ENCODE peak calls at places on chromosomes 11 and 22, in six cellular contexts. C is OCI-LY7; G is effector memory CD4-positive, alpha-beta T cell; L is sigmoid colon; V is uterus; O is neuronal stem cell. D is an unnamed sample. For H3K4me1, the result is how much of the 10 kb centered on the place peaks cover.

GRCh38 chr11:91857194-91857593 is 367.4 kb upstream of the FAT3 start:
- DNase-seq in C (no peak), G (no peak), L (no peak), V (no peak), O (no peak), D (no peak)

GRCh38 chr22:31400023-31400397 is 606 bp downstream of the DRG1 start:
- DNase-seq in C (no peak), G (no peak), L (no peak), V (no peak), O (peak), D (no peak)

GRCh38 chr11:541433-541885 is 4.1 kb downstream of the LRRC56 start:
- DNase-seq in C (no peak), G (no peak), L (no peak), V (no peak), O (no peak), D (no peak)

GRCh38 chr11:28701760-28702449 is 593.7 kb downstream of the METTL15 start:
- DNase-seq in C (no peak), G (no peak), L (no peak), V (no peak), O (no peak), D (no peak)

GRCh38 chr11:102940714-102941588 is 14.6 kb downstream of the MMP13 start:
- DNase-seq in C (peak), G (no peak), L (no peak), V (peak), O (peak), D (no peak)

GRCh38 chr11:11432621-11433319 is 79.7 kb upstream of the CSNK2A3 start:
- DNase-seq in C (no peak), G (no peak), L (no peak), V (no peak), O (no peak), D (no peak)

GRCh38 chr11:41056892-41057569 is 402.4 kb downstream of the LRRC4C start:
- DNase-seq in C (no peak), G (no peak), L (peak), V (no peak), O (no peak), D (no peak)

GRCh38 chr11:112016765-112017356 is 8.3 kb upstream of the DLAT start:
- DNase-seq in C (no peak), G (no peak), L (no peak), V (no peak), O (peak), D (no peak)

GRCh38 chr22:43060213-43060612 is 29.0 kb downstream of the TTLL1 start:
- DNase-seq in C (peak), G (no peak), L (no peak), V (no peak), O (peak), D (no peak)

GRCh38 chr11:125627236-125627910 is 2.4 kb downstream of the CHEK1 start:
- DNase-seq in C (no peak), G (no peak), L (no peak), V (no peak), O (no peak), D (no peak)

GRCh38 chr11:77559686-77560425 is 29.9 kb upstream of the AQP11 start:
- DNase-seq in C (no peak), G (no peak), L (no peak), V (no peak), O (no peak), D (no peak)

GRCh38 chr11:114137054-114137453 is 77.5 kb downstream of the ZBTB16 start:
- DNase-seq in C (no peak), G (no peak), L (peak), V (no peak), O (no peak), D (no peak)

GRCh38 chr11:60935676-60936442 is 11.6 kb downstream of the TMEM132A start:
- DNase-seq in C (no peak), G (no peak), L (no peak), V (no peak), O (no peak), D (no peak)

GRCh38 chr11:134040386-134041297 is 28.2 kb upstream of the JAM3 start:
- DNase-seq in C (no peak), G (no peak), L (peak), V (peak), O (no peak), D (no peak)

GRCh38 chr11:134041791-134042696 is 26.8 kb upstream of the JAM3 start:
- DNase-seq in C (no peak), G (no peak), L (no peak), V (no peak), O (no peak), D (no peak)

GRCh38 chr11:134038897-134039470 is 29.9 kb upstream of the JAM3 start:
- DNase-seq in C (no peak), G (no peak), L (peak), V (peak), O (no peak), D (no peak)

GRCh38 chr11:134039726-134040385 is 29.0 kb upstream of the JAM3 start:
- DNase-seq in C (no peak), G (no peak), L (no peak), V (no peak), O (no peak), D (no peak)

GRCh38 chr11:134041349-134041748 is 27.5 kb upstream of the JAM3 start:
- DNase-seq in C (no peak), G (no peak), L (no peak), V (no peak), O (no peak), D (no peak)
- H3K4me1 ChIP-seq in C (under half), G (under half), L (half or more), V (under half), O (under half), D (under half)

GRCh38 chr22:46533434-46533833 is 4.0 kb downstream of the CELSR1 start:
- DNase-seq in C (no peak), G (no peak), L (no peak), V (no peak), O (no peak), D (no peak)

GRCh38 chr22:46528121-46528610 is 9.3 kb downstream of the CELSR1 start:
- DNase-seq in C (no peak), G (no peak), L (no peak), V (no peak), O (no peak), D (no peak)

GRCh38 chr22:46534901-46535630 is 2.4 kb downstream of the CELSR1 start:
- DNase-seq in C (no peak), G (no peak), L (no peak), V (no peak), O (no peak), D (no peak)

GRCh38 chr22:46534177-46534776 is 3.1 kb downstream of the CELSR1 start:
- DNase-seq in C (no peak), G (no peak), L (no peak), V (no peak), O (no peak), D (no peak)

DNA sequence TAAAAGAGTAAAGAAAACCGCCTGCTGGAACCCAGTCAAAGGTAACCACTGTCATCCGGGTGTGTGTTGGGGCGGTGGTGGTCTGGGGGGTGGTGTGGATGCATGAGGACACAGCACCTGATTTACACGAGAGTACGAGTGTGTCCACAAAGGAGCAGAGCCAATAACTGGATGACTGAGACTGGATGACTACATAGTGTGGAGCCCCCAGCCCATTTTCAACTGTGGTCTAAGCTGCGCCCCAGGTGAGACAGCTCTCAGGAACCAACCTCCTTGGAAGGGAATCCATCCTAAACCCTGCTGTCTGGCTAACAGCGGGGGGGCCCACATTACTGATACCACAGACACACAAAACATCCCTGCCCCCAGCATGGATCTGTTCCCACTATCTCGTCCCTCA is 5.6 kb downstream of the CELSR1 start:
- DNase-seq in C (no peak), G (no peak), L (no peak), V (no peak), O (no peak), D (no peak)
- H3K4me3 ChIP-seq in C (no peak), G (no peak), L (no peak), V (no peak), O (no peak), D (no peak)

DNA sequence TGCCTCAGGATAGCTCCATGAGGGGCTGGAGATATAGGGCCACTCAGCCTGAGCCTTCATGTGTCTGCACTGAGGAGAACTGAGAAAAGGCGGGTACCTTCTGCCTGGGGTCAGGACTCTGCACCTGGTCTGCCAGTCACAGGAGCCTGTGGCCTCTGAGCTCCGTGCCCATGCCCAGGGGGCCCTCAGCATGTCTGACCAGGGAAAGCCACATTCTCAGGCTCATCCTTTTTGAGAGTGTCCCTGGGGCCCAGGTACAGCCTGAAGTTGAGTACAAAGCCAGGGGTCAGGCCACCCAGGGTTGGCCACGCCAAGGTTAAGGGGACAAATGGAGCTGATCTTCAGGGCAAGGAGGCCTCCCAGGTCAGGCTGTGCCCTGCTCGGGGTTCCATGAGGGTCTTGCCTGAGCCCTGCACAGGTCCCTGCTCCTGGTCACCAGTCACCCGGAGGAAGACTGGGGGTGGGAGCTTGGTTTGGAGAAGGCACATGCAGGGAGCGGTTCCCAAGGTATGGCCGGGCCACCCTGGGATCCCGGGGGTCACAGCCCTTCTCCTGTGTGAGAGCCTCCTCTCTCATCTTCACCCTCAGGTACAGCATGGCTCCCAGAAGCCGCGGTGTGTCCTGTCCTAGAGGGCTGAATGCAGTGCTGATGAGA is 6.0 kb downstream of the DENND6B start:
- DNase-seq in C (no peak), G (no peak), L (no peak), V (no peak), O (no peak), D (no peak)
- H3K4me1 ChIP-seq in C (half or more), G (under half), L (under half), V (under half), O (under half), D (under half)

DNA sequence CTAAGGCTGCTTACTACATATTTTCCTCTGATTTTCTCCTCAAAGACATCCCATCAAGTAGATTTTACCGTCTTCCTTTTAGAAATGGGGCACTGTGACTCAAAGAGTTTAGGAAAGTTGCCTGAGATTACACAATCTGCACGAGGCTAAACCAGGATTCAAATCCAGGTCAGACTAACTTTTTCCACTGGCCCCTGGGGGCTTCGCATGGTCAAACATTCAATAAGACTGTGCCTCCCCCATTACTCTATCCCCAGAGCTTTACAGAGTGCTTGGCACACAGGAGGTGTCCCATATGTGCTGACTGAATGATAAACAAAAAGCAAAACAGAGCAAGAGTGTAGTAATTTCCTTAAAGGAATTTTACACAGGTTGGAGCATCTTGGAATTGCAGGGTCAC is 118.1 kb upstream of the TEAD1 start:
- DNase-seq in C (no peak), G (no peak), L (no peak), V (peak), O (no peak), D (peak)
- H3K4me3 ChIP-seq in C (no peak), G (no peak), L (no peak), V (no peak), O (no peak), D (no peak)

GRCh38 chr11:19803506-19803998 is 90.9 kb downstream of the NAV2 start:
- DNase-seq in C (no peak), G (no peak), L (no peak), V (no peak), O (no peak), D (no peak)

GRCh38 chr11:19805346-19805745 is 92.7 kb downstream of the NAV2 start:
- DNase-seq in C (no peak), G (no peak), L (no peak), V (no peak), O (no peak), D (no peak)

GRCh38 chr11:19806251-19806650 is 93.6 kb downstream of the NAV2 start:
- DNase-seq in C (no peak), G (no peak), L (no peak), V (no peak), O (no peak), D (no peak)

GRCh38 chr11:19808076-19808911 is 95.7 kb downstream of the NAV2 start:
- DNase-seq in C (no peak), G (no peak), L (no peak), V (no peak), O (no peak), D (no peak)

GRCh38 chr11:19805827-19806226 is 93.2 kb downstream of the NAV2 start:
- DNase-seq in C (no peak), G (no peak), L (no peak), V (no peak), O (no peak), D (no peak)
- H3K4me1 ChIP-seq in C (under half), G (under half), L (half or more), V (under half), O (under half), D (under half)

GRCh38 chr22:45503816-45504702 is 1.4 kb downstream of the FBLN1 start:
- DNase-seq in C (no peak), G (no peak), L (no peak), V (no peak), O (peak), D (no peak)
- H3K4me3 ChIP-seq in C (no peak), G (no peak), L (peak), V (peak), O (peak), D (peak)

GRCh38 chr11:7906481-7906880 is 24.6 kb downstream of the OR10A6 start:
- DNase-seq in C (no peak), G (no peak), L (no peak), V (no peak), O (no peak), D (no peak)
- H3K4me1 ChIP-seq in C (under half), G (under half), L (under half), V (under half), O (under half), D (under half)

DNA sequence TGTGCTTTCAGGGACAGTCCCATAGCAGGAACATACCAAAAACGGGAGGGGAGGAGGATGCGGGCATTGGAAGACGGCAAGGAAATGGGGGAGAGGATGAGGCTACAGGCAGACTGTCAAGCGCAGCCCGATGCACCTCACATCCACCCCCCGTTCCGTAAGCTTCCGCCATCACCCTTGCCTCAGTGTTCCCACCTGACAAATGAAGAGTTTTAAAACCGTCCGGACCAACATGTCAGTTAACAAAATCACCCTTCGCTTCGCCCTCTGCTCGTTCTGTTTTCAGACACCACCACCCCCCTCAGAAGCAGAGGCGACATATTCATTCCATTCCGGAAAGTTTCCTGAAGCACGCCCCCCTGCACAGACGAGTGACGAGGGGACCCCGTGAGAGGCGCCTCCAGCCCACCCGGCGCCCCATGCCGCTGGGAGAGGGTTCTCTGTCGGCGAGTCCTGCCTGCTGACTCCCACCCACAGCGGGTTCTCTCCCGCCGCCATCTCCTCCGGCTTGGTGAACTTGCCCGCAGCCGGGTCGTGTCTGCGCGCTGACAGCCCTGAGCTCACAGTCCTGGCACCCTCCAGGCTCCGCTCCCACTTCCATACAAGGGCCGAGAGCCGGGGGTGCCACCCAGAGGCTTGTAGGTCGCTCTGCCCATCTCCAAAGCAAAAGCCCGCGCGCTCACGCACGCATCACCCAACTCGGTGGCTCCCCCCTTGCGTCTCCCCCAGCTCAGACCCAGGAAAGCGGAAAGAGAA is 1.5 kb downstream of the IGSF9B start:
- DNase-seq in C (no peak), G (no peak), L (peak), V (peak), O (no peak), D (no peak)
- H3K4me3 ChIP-seq in C (no peak), G (peak), L (peak), V (peak), O (peak), D (peak)

GRCh38 chr11:78564037-78564888 is 10.4 kb downstream of the NARS2 start:
- DNase-seq in C (peak), G (no peak), L (no peak), V (peak), O (peak), D (no peak)

GRCh38 chr11:78557236-78557635 is 17.4 kb downstream of the NARS2 start:
- DNase-seq in C (no peak), G (no peak), L (no peak), V (no peak), O (no peak), D (no peak)

GRCh38 chr11:78562398-78562797 is 12.3 kb downstream of the NARS2 start:
- DNase-seq in C (no peak), G (no peak), L (no peak), V (no peak), O (no peak), D (no peak)

GRCh38 chr11:78560826-78561484 is 13.7 kb downstream of the NARS2 start:
- DNase-seq in C (no peak), G (no peak), L (no peak), V (no peak), O (no peak), D (no peak)

DNA sequence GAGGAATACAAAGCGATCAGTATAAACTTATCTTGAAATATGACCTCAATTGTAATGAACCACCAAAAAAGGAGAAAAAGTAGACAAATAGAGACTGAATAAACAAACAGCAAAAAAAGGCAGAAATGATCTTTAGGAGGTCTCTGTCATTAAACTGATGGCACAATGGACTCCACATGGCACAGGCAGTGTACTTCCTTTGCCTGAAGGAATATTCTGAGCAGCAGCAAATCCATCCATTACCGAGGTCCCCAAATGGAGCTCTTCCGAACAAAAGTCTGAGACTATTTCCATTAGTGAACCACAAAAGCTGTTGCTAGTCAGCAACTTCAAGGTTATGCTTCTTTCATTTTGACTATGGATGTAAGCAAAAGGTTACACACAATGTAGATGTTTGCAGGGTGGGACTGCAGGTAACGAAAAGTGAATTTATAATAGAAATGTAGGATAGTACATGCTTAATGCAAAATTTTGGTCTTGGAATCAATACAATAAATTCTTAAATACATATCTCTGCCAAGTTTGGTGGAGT is 14.5 kb downstream of the NARS2 start:
- DNase-seq in C (no peak), G (no peak), L (no peak), V (no peak), O (no peak), D (no peak)
- H3K4me1 ChIP-seq in C (under half), G (under half), L (under half), V (under half), O (under half), D (under half)